ENCODE peak calls at places on chromosomes 13 and 19, in five cellular contexts. X, G, W, Q and A are unnamed samples.

GRCh38 chr19:3543150-3544053 is 4.4 kb downstream of the TEKTIP1 start:
- DNase-seq in X (no peak), G (no peak), W (no peak), Q (no peak), A (no peak)

GRCh38 chr13:21625366-21625765 is 21.4 kb upstream of the MICU2 start:
- DNase-seq in X (no peak), G (peak), W (no peak), Q (peak), A (peak)

GRCh38 chr13:33757713-33758112 is 60.2 kb upstream of the RFC3 start:
- DNase-seq in X (no peak), G (no peak), W (no peak), Q (no peak), A (no peak)

GRCh38 chr19:18465214-18465963 is 27.5 kb upstream of the ISYNA1 start:
- DNase-seq in X (no peak), G (no peak), W (no peak), Q (no peak), A (no peak)

GRCh38 chr13:67048084-67048792 is 181.9 kb downstream of the PCDH9 start:
- DNase-seq in X (no peak), G (no peak), W (no peak), Q (no peak), A (peak)

GRCh38 chr13:107867701-107868661 is 347.4 kb downstream of the LIG4 start:
- DNase-seq in X (peak), G (no peak), W (no peak), Q (peak), A (peak)

GRCh38 chr19:19514215-19514633 is 1.1 kb downstream of the TSSK6 start:
- DNase-seq in X (no peak), G (no peak), W (peak), Q (no peak), A (no peak)

GRCh38 chr19:10074153-10074552 is 12.0 kb upstream of the SHFL start:
- DNase-seq in X (no peak), G (peak), W (no peak), Q (peak), A (no peak)

GRCh38 chr13:34189946-34190345 is 372.0 kb downstream of the RFC3 start:
- DNase-seq in X (no peak), G (no peak), W (no peak), Q (no peak), A (no peak)

GRCh38 chr19:51535535-51535934 is 4.1 kb upstream of the SIGLEC6 start:
- DNase-seq in X (no peak), G (no peak), W (no peak), Q (no peak), A (no peak)

GRCh38 chr13:31172535-31172934 is 10.8 kb upstream of the HSPH1 start:
- DNase-seq in X (no peak), G (peak), W (no peak), Q (no peak), A (peak)

GRCh38 chr13:95754069-95754468 is 77.1 kb downstream of the DNAJC3 start:
- DNase-seq in X (no peak), G (no peak), W (no peak), Q (no peak), A (no peak)